ENCODE peak calls at places on chromosomes 3 and 15, in four cellular contexts. A is ovary, U is HFF-Myc, H is fibroblast of pulmonary artery. N is an unnamed sample.

GRCh38 chr3:51678685-51679084 is 7.6 kb downstream of the TEX264 start:
- DNase-seq in A (no peak), H (no peak), U (no peak), N (no peak)

GRCh38 chr3:67327582-67327981 is 326.8 kb downstream of the SUCLG2 start:
- DNase-seq in A (no peak), U (no peak), H (no peak), N (no peak)

GRCh38 chr15:58434334-58434888 is 2.6 kb downstream of the LIPC start:
- DNase-seq in U (no peak), H (no peak), A (no peak), N (no peak)

GRCh38 chr15:55334997-55335396 is 16.0 kb downstream of the PIGB start:
- DNase-seq in U (no peak), A (no peak), H (peak), N (no peak)

GRCh38 chr3:14093831-14094230 is 30.8 kb downstream of the CHCHD4 start:
- DNase-seq in H (no peak), A (no peak), U (no peak), N (no peak)

GRCh38 chr15:50418041-50418583 is 6.1 kb upstream of the USP8 start:
- DNase-seq in A (no peak), U (no peak), H (no peak), N (no peak)

GRCh38 chr3:79297242-79297641 is 470.6 kb downstream of the ROBO1 start:
- DNase-seq in A (no peak), H (peak), U (peak), N (no peak)

GRCh38 chr3:89260721-89261120 is 153.3 kb downstream of the EPHA3 start:
- DNase-seq in U (no peak), A (no peak), H (peak), N (no peak)

GRCh38 chr15:78392430-78392829 is 45.6 kb upstream of the IREB2 start:
- DNase-seq in H (no peak), U (no peak), A (no peak), N (no peak)

GRCh38 chr3:38989932-38990510 is 61.7 kb downstream of the SCN11A start:
- DNase-seq in A (no peak), H (no peak), U (no peak), N (no peak)

GRCh38 chr3:49799761-49800160 is at the start of gene CDHR4:
- DNase-seq in A (no peak), H (peak), U (no peak), N (no peak)

GRCh38 chr3:48402281-48402732 is 27.6 kb downstream of the PLXNB1 start:
- DNase-seq in H (peak), A (peak), U (peak), N (peak)

GRCh38 chr3:112653881-112654300 is 12.9 kb upstream of the CCDC80 start:
- DNase-seq in A (peak), H (peak), U (no peak), N (no peak)

GRCh38 chr3:195881276-195881988 is 26.9 kb downstream of the TNK2 start:
- DNase-seq in H (no peak), U (no peak), A (no peak), N (no peak)

GRCh38 chr15:58854598-58854997 is 78.9 kb downstream of the SLTM start:
- DNase-seq in H (peak), A (no peak), U (no peak), N (no peak)

GRCh38 chr3:69865920-69866679 is 126.8 kb downstream of the MITF start:
- DNase-seq in H (peak), A (peak), U (no peak), N (peak)

GRCh38 chr15:74144153-74144775 is 13.9 kb downstream of the ISLR2 start:
- DNase-seq in H (no peak), A (no peak), U (no peak), N (no peak)

GRCh38 chr3:16589120-16589519 is 16.1 kb downstream of the DAZL start:
- DNase-seq in H (no peak), A (no peak), U (no peak), N (no peak)

GRCh38 chr15:38169982-38170381 is 82.7 kb upstream of the SPRED1 start:
- DNase-seq in U (no peak), A (no peak), H (peak), N (no peak)

GRCh38 chr3:70988111-70988510 is 595.4 kb downstream of the FOXP1 start:
- DNase-seq in A (no peak), U (no peak), H (no peak), N (no peak)

GRCh38 chr3:32453346-32453745 is 49.3 kb downstream of the CMTM6 start:
- DNase-seq in U (no peak), A (no peak), H (peak), N (no peak)

GRCh38 chr15:64369078-64369607 is 12.1 kb downstream of the PCLAF start:
- DNase-seq in U (no peak), A (no peak), H (no peak), N (no peak)

DNA sequence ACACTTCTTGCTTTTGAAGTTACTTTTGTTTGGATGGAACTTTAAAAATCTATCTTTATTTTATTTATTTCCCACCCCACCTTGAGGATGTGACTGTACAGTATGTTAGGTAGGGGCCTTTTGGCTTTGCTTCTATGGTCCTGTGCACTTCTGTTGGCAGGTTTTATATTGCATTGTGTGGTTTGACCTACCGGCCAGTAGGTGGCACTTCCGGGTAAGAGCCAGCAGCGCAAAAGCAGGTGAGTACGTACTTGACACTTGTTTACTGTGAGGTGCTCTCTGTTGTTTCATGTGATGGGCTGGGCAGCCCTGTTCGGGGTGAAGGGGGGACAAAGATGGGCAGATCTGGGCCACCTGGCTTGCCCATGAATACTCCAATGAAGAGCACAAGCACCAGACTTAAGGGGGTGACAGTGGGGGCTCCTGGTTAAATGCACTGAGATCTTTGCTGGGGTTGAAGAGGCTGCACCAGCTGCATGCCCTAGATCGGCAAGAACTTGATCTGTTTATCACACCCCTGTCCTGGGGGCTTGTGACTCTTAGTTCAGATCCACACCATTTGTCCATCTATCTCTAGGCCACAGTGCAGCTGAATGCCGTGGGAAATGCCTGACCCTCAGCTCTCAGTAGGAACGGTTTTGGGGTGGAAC is 131.6 kb downstream of the NLGN1 start:
- DNase-seq in H (peak), A (no peak), U (no peak), N (no peak)
- TF ChIP-seq CTCF in H (peak), A (no peak), U (peak), N (peak)

GRCh38 chr3:58824777-58825176 is 158.2 kb upstream of the FAM3D start:
- DNase-seq in A (no peak), U (no peak), H (no peak), N (no peak)

GRCh38 chr3:58824285-58824684 is 157.7 kb upstream of the FAM3D start:
- DNase-seq in H (peak), U (peak), A (no peak), N (no peak)
- TF ChIP-seq CTCF in H (peak), U (peak), A (no peak), N (peak)

GRCh38 chr3:9248232-9249191 is 934 bp downstream of the SRGAP3 start:
- DNase-seq in H (peak), U (no peak), A (no peak), N (no peak)

GRCh38 chr3:9247361-9248231 is 1.9 kb downstream of the SRGAP3 start:
- DNase-seq in H (no peak), U (no peak), A (no peak), N (peak)

GRCh38 chr3:9250236-9250635 is 790 bp upstream of the SRGAP3 start:
- DNase-seq in U (no peak), A (no peak), H (no peak), N (no peak)

GRCh38 chr3:9251055-9251786 is 1.8 kb upstream of the SRGAP3 start:
- DNase-seq in A (no peak), U (no peak), H (no peak), N (no peak)

DNA sequence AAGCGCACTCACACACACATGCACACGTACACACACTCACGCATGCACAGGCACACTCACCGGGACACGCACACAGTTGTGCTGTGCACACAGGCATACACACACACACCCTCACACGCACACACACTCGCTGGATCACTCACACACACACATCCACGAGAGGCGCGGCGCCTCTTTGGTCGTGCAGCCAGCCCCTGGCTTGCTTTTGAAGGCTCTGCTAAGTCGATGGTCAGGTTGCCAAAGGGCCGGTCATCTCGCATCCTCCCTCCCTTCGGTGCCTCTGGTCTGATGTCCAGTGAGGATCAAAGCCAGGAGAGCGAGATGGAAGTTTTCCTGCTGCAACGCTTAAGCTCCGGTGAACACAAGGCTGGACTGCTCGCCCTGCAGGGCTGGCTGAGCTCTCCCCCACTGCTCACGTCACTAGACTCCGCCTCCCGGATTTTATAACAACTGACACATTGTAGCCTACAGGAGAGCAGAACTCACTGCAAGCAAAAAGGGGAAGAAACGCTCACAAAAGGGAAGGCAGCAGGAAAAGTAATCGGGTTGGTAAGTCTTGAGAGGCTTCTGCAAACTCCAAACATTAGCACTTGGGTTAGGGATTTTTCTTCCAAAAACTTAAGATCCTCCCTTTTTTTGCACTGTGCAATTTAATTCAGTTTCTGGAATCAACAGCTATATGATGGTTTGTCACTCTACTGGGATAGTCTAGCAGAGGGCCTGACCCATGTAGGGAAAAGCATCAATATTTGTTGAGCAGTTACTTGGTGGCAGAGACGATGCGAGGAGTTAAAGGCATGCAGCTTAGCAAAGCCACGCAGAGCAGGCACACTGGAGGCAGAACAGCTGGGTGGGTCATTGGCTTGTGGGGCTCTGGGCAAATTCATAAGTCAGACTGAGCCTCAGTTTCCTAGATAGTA is at the start of gene SRGAP3:
- DNase-seq in U (peak), A (peak), H (peak), N (peak)
- TF ChIP-seq CTCF in U (no peak), A (peak), H (peak), N (peak)

DNA sequence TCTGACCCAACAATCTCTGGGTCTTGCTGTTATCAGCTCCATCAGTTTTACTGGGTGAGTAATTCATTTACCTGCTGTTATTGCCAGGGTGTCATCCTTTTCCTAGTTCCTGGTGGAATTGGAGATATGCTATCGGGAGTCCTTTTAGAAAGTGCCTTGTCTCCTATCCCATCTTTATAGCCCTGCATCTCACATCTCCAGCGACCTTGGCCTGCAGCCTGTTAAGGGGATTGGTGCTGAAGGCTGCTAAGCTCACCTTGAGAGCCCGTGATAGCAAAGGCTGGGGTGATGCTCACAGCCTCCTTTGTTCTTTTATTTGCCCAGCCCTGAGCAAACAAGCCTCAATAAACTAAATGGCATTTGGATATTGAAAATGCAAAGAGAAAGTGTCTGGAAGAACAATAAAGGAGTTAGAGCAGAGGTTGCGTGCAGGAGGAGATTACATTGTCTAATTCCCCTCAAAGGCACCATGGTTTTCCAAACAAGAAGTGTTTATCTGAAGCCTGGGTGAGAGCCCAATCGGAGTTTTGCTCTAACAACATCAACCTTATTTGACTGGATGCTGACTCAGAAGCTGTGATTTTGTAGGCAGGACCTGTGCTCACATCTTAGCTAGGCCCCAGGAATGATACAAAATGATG is 101.8 kb downstream of the RPLP1 start:
- DNase-seq in U (no peak), H (peak), A (no peak), N (no peak)
- TF ChIP-seq CTCF in U (no peak), H (no peak), A (no peak), N (no peak)

GRCh38 chr3:177551431-177551836 is 354.2 kb upstream of the TBL1XR1 start:
- DNase-seq in U (no peak), A (no peak), H (no peak), N (no peak)

GRCh38 chr3:177553586-177553985 is 356.3 kb upstream of the TBL1XR1 start:
- DNase-seq in H (no peak), A (no peak), U (no peak), N (no peak)

GRCh38 chr3:177550667-177551066 is 353.4 kb upstream of the TBL1XR1 start:
- DNase-seq in A (no peak), H (no peak), U (no peak), N (no peak)

GRCh38 chr3:177553012-177553411 is 355.7 kb upstream of the TBL1XR1 start:
- DNase-seq in U (no peak), H (no peak), A (no peak), N (no peak)

DNA sequence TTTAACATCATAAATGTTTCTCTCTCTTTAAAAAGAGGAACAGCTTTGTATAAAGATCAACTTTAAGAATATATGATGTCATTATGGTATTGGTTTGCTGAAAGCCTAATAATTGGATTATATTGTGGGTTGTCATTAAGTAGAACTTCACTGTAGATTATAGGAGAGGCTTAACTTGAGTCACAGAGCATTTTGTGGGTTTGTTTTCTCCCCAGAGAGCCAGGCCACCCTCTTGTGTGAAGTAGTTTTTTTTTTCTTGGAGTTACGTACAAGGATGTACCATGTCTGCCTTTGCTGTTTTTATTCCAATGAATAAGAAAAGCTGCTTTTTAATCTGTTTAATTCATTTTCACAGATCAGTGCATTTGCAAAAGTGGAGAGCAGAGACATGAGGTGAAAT is 354.8 kb upstream of the TBL1XR1 start:
- DNase-seq in U (no peak), H (no peak), A (no peak), N (no peak)
- TF ChIP-seq CTCF in U (no peak), H (no peak), A (no peak), N (no peak)

GRCh38 chr3:54573922-54574321 is 353.9 kb downstream of the LRTM1 start:
- DNase-seq in U (no peak), A (no peak), H (no peak), N (no peak)
- TF ChIP-seq CTCF in U (no peak), A (no peak), H (no peak), N (no peak)

GRCh38 chr3:53884623-53885022 is 2.7 kb upstream of the ACTR8 start:
- DNase-seq in H (no peak), A (no peak), U (no peak), N (no peak)

GRCh38 chr3:53883008-53883407 is 1.1 kb upstream of the ACTR8 start:
- DNase-seq in U (no peak), H (no peak), A (no peak), N (no peak)

GRCh38 chr3:53885239-53885638 is 3.3 kb upstream of the ACTR8 start:
- DNase-seq in U (no peak), A (no peak), H (no peak), N (no peak)

GRCh38 chr3:53880396-53881345 is 1.3 kb downstream of the ACTR8 start:
- DNase-seq in H (peak), A (no peak), U (no peak), N (no peak)

GRCh38 chr3:53881691-53882593 is at the start of gene ACTR8:
- DNase-seq in U (peak), A (peak), H (peak), N (peak)
- TF ChIP-seq CTCF in U (peak), A (peak), H (no peak), N (peak)

DNA sequence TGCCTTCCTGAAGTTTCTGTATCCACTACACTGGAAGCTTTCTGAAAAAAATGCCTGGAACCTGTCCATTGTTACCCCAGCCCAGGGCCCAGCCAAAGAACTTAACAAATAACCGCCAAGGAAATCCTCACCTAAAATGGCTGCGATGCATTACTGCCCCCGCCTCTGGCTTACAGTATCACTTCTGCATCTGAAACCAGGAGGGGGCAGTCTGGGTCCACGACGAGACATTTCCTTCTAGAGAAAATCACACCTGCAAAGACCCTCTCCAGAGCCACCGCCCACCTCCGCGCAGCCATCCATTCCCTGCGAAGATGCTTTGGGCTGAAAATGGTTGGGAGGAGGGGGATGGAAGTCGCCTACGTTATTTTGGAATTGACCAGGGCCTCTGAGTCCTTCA is 22.4 kb upstream of the CELF6 start:
- DNase-seq in U (no peak), H (peak), A (no peak), N (no peak)
- TF ChIP-seq CTCF in U (peak), H (peak), A (no peak), N (no peak)

GRCh38 chr3:107643038-107643883 is 120.5 kb downstream of the BBX start:
- DNase-seq in H (no peak), A (no peak), U (no peak), N (no peak)
- TF ChIP-seq CTCF in H (peak), A (no peak), U (no peak), N (no peak)

N was measured in upper lobe of left lung.